ENCODE peak calls at places on chromosomes 16 and 17, in eight cellular contexts. One of them, this sample, is unnamed.

GRCh38 chr16:84545114-84545737 is 40.8 kb upstream of the MEAK7 start:
- DNase-seq in mammary epithelial cell: no peak
- DNase-seq in ovary: no peak
- DNase-seq in K562: no peak
- DNase-seq in Peyer's patch: no peak
- DNase-seq in psoas muscle: no peak
- DNase-seq in esophagus squamous epithelium: no peak
- DNase-seq in fibroblast of lung: no peak
- DNase-seq in this sample: no peak

GRCh38 chr17:81323083-81323369 is 27.9 kb upstream of the SLC38A10 start:
- DNase-seq in psoas muscle: no peak
- DNase-seq in ovary: no peak
- DNase-seq in fibroblast of lung: no peak
- DNase-seq in K562: no peak
- DNase-seq in Peyer's patch: no peak
- DNase-seq in esophagus squamous epithelium: no peak
- DNase-seq in mammary epithelial cell: no peak
- DNase-seq in this sample: no peak

GRCh38 chr17:61862105-61862574 is 1.2 kb downstream of the BRIP1 start:
- DNase-seq in K562: no peak
- DNase-seq in esophagus squamous epithelium: no peak
- DNase-seq in ovary: no peak
- DNase-seq in fibroblast of lung: peak; percentile 57
- DNase-seq in Peyer's patch: no peak
- DNase-seq in mammary epithelial cell: peak; percentile 50
- DNase-seq in psoas muscle: no peak
- DNase-seq in this sample: peak; percentile 74

GRCh38 chr17:39663688-39664580 is 1.2 kb upstream of the TCAP start:
- DNase-seq in K562: peak; percentile 73
- DNase-seq in esophagus squamous epithelium: no peak
- DNase-seq in Peyer's patch: no peak
- DNase-seq in fibroblast of lung: no peak
- DNase-seq in mammary epithelial cell: no peak
- DNase-seq in psoas muscle: no peak
- DNase-seq in ovary: no peak
- DNase-seq in this sample: no peak

GRCh38 chr17:63707151-63707550 is 7.2 kb upstream of the LIMD2 start:
- DNase-seq in mammary epithelial cell: no peak
- DNase-seq in psoas muscle: no peak
- DNase-seq in Peyer's patch: no peak
- DNase-seq in ovary: no peak
- DNase-seq in esophagus squamous epithelium: no peak
- DNase-seq in K562: no peak
- DNase-seq in fibroblast of lung: no peak
- DNase-seq in this sample: no peak

GRCh38 chr16:89179148-89179484 is 7.6 kb downstream of the CDH15 start:
- DNase-seq in psoas muscle: no peak
- DNase-seq in ovary: no peak
- DNase-seq in mammary epithelial cell: no peak
- DNase-seq in esophagus squamous epithelium: no peak
- DNase-seq in fibroblast of lung: no peak
- DNase-seq in K562: no peak
- DNase-seq in Peyer's patch: no peak
- DNase-seq in this sample: no peak

GRCh38 chr17:3963214-3964201 is 729 bp downstream of the ATP2A3 start:
- DNase-seq in mammary epithelial cell: no peak
- DNase-seq in K562: peak; percentile 32
- DNase-seq in psoas muscle: no peak
- DNase-seq in fibroblast of lung: no peak
- DNase-seq in ovary: no peak
- DNase-seq in esophagus squamous epithelium: peak; percentile 57
- DNase-seq in Peyer's patch: peak; percentile 97
- DNase-seq in this sample: no peak

GRCh38 chr16:71358464-71359031 is at the start of gene CALB2:
- DNase-seq in Peyer's patch: peak; percentile 50
- DNase-seq in K562: peak; percentile 87
- DNase-seq in ovary: peak; percentile 41
- DNase-seq in esophagus squamous epithelium: no peak
- DNase-seq in psoas muscle: peak; percentile 71
- DNase-seq in fibroblast of lung: peak; percentile 28
- DNase-seq in mammary epithelial cell: peak; percentile 51
- DNase-seq in this sample: no peak

GRCh38 chr16:12575288-12575687 is 228.4 kb downstream of the CPPED1 start:
- DNase-seq in ovary: no peak
- DNase-seq in fibroblast of lung: no peak
- DNase-seq in mammary epithelial cell: no peak
- DNase-seq in Peyer's patch: no peak
- DNase-seq in K562: no peak
- DNase-seq in psoas muscle: no peak
- DNase-seq in esophagus squamous epithelium: no peak
- DNase-seq in this sample: no peak

GRCh38 chr17:1545618-1546017 is 17.0 kb downstream of the PITPNA start:
- DNase-seq in psoas muscle: no peak
- DNase-seq in mammary epithelial cell: peak; percentile 56
- DNase-seq in fibroblast of lung: no peak
- DNase-seq in Peyer's patch: no peak
- DNase-seq in ovary: no peak
- DNase-seq in esophagus squamous epithelium: no peak
- DNase-seq in K562: no peak
- DNase-seq in this sample: peak; percentile 17

GRCh38 chr17:60392845-60393702 is 1.1 kb upstream of the USP32 start:
- DNase-seq in Peyer's patch: peak; percentile 48
- DNase-seq in mammary epithelial cell: peak; percentile 52
- DNase-seq in ovary: peak; percentile 17
- DNase-seq in esophagus squamous epithelium: no peak
- DNase-seq in K562: no peak
- DNase-seq in fibroblast of lung: peak; percentile 73
- DNase-seq in psoas muscle: peak; percentile 23
- DNase-seq in this sample: peak; percentile 47

GRCh38 chr16:12587646-12588277 is 215.9 kb downstream of the CPPED1 start:
- DNase-seq in K562: no peak
- DNase-seq in psoas muscle: no peak
- DNase-seq in Peyer's patch: no peak
- DNase-seq in ovary: no peak
- DNase-seq in esophagus squamous epithelium: no peak
- DNase-seq in fibroblast of lung: no peak
- DNase-seq in mammary epithelial cell: no peak
- DNase-seq in this sample: no peak

GRCh38 chr16:29192329-29193247 is 207.7 kb downstream of the LAT start:
- DNase-seq in ovary: no peak
- DNase-seq in mammary epithelial cell: no peak
- DNase-seq in K562: peak; percentile 35
- DNase-seq in Peyer's patch: no peak
- DNase-seq in fibroblast of lung: no peak
- DNase-seq in psoas muscle: no peak
- DNase-seq in esophagus squamous epithelium: no peak
- DNase-seq in this sample: no peak

GRCh38 chr17:67531291-67531690 is 154.2 kb downstream of the PITPNC1 start:
- DNase-seq in Peyer's patch: no peak
- DNase-seq in ovary: no peak
- DNase-seq in psoas muscle: no peak
- DNase-seq in esophagus squamous epithelium: no peak
- DNase-seq in mammary epithelial cell: no peak
- DNase-seq in fibroblast of lung: peak; percentile 19
- DNase-seq in K562: no peak
- DNase-seq in this sample: no peak

DNA sequence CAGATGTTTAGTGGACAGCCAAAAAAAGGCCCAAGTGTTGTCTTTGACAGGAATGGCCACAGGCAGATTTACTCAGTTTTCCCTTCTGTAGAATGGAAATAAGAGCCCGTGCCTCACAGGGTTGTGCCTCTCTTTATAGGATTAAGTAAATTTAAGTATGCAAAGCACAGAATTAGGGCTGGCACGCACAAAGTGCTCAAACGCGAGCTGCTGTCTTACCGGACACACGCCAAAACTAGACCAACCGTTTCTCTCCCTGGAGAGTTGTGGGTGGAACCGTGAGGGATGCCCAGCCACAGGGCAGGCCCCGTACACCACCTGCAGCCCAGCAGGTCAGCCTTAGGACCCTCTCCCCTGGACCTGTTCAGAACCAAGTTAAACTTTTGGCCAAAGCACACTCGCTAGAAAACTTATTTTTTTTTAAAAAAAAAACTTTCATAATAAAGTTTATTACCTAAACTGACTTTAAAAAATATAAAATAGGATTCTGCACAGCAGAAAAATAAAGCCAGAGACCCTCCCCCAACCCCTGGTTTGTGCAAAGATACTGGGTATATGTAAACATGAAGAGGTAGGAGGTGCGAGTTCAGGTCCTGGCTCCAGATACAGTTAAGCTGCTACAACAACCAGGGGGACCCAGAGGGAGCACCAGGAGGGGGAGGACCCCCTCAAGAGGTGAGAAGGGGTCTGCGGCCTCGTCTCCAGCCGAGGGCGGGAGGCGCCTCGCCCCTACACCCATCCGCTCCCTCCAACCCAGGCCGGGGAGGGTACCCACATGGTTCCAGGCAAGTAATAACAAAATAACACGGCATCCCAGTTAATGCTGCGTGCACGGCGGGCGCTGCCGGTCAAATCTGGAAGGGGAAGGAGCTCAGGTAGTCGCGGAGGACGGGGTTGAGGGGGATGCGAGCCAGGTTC is 1.8 kb downstream of the SOCS1 start:
- DNase-seq in esophagus squamous epithelium: no peak
- DNase-seq in ovary: no peak
- DNase-seq in Peyer's patch: no peak
- DNase-seq in mammary epithelial cell: no peak
- DNase-seq in K562: peak; percentile 29
- DNase-seq in psoas muscle: no peak
- DNase-seq in fibroblast of lung: no peak
- DNase-seq in this sample: no peak
- TF ChIP-seq CTCF in esophagus squamous epithelium: no peak
- TF ChIP-seq CTCF in ovary: no peak
- TF ChIP-seq CTCF in Peyer's patch: no peak
- TF ChIP-seq CTCF in mammary epithelial cell: no peak
- TF ChIP-seq CTCF in K562: no peak
- TF ChIP-seq CTCF in psoas muscle: no peak
- TF ChIP-seq CTCF in fibroblast of lung: no peak
- TF ChIP-seq CTCF in this sample: no peak

GRCh38 chr17:28675485-28675884 is 13.5 kb downstream of the SUPT6H start:
- DNase-seq in esophagus squamous epithelium: no peak
- DNase-seq in Peyer's patch: no peak
- DNase-seq in K562: no peak
- DNase-seq in psoas muscle: no peak
- DNase-seq in fibroblast of lung: no peak
- DNase-seq in mammary epithelial cell: no peak
- DNase-seq in ovary: no peak
- DNase-seq in this sample: no peak

GRCh38 chr17:28665994-28666393 is 4.0 kb downstream of the SUPT6H start:
- DNase-seq in fibroblast of lung: no peak
- DNase-seq in ovary: no peak
- DNase-seq in K562: no peak
- DNase-seq in esophagus squamous epithelium: no peak
- DNase-seq in psoas muscle: no peak
- DNase-seq in Peyer's patch: no peak
- DNase-seq in mammary epithelial cell: no peak
- DNase-seq in this sample: no peak

GRCh38 chr17:28667870-28668269 is 5.9 kb downstream of the SUPT6H start:
- DNase-seq in Peyer's patch: no peak
- DNase-seq in ovary: no peak
- DNase-seq in esophagus squamous epithelium: no peak
- DNase-seq in psoas muscle: no peak
- DNase-seq in K562: no peak
- DNase-seq in mammary epithelial cell: no peak
- DNase-seq in fibroblast of lung: no peak
- DNase-seq in this sample: no peak

DNA sequence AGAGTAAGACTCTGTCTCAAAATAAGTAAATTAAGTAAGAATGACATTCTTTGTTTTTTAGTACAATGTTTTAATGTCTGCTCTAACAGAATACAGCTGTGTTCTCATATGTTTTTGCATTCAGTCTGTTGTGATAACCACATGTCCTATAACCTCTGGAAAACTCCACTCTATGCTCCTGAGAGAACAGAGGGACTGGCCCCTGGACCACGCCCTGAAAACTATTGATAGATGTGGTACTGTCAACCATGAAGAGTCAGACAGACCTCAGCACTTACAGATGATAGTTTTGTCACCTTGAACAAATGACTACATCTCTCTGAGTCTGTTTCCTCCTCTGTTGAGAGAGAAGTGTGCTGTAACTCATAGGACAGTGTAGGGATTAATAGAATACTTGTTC is 7.9 kb downstream of the SUPT6H start:
- DNase-seq in K562: no peak
- DNase-seq in ovary: no peak
- DNase-seq in Peyer's patch: no peak
- DNase-seq in psoas muscle: no peak
- DNase-seq in esophagus squamous epithelium: no peak
- DNase-seq in fibroblast of lung: no peak
- DNase-seq in mammary epithelial cell: no peak
- DNase-seq in this sample: no peak
- H3K4me3 ChIP-seq in K562: no peak overlapping the region
- H3K4me3 ChIP-seq in ovary: no peak overlapping the region
- H3K4me3 ChIP-seq in Peyer's patch: no peak overlapping the region
- H3K4me3 ChIP-seq in psoas muscle: no peak overlapping the region
- H3K4me3 ChIP-seq in esophagus squamous epithelium: no peak overlapping the region
- H3K4me3 ChIP-seq in fibroblast of lung: no peak overlapping the region
- H3K4me3 ChIP-seq in mammary epithelial cell: no peak overlapping the region
- H3K4me3 ChIP-seq in this sample: no peak overlapping the region

GRCh38 chr17:82375359-82376041 is 3.9 kb downstream of the UTS2R start:
- DNase-seq in esophagus squamous epithelium: no peak
- DNase-seq in mammary epithelial cell: no peak
- DNase-seq in fibroblast of lung: no peak
- DNase-seq in psoas muscle: no peak
- DNase-seq in K562: no peak
- DNase-seq in ovary: no peak
- DNase-seq in Peyer's patch: no peak
- DNase-seq in this sample: no peak

GRCh38 chr17:82373731-82374625 is 2.4 kb downstream of the UTS2R start:
- DNase-seq in Peyer's patch: no peak
- DNase-seq in esophagus squamous epithelium: no peak
- DNase-seq in ovary: no peak
- DNase-seq in K562: no peak
- DNase-seq in psoas muscle: no peak
- DNase-seq in mammary epithelial cell: no peak
- DNase-seq in fibroblast of lung: no peak
- DNase-seq in this sample: no peak

GRCh38 chr17:82374626-82375331 is 3.2 kb downstream of the UTS2R start:
- DNase-seq in Peyer's patch: no peak
- DNase-seq in psoas muscle: no peak
- DNase-seq in fibroblast of lung: no peak
- DNase-seq in K562: no peak
- DNase-seq in ovary: no peak
- DNase-seq in esophagus squamous epithelium: no peak
- DNase-seq in mammary epithelial cell: no peak
- DNase-seq in this sample: no peak

GRCh38 chr17:82377924-82378740 is 6.6 kb downstream of the UTS2R start:
- DNase-seq in Peyer's patch: no peak
- DNase-seq in K562: no peak
- DNase-seq in esophagus squamous epithelium: no peak
- DNase-seq in ovary: no peak
- DNase-seq in psoas muscle: no peak
- DNase-seq in fibroblast of lung: no peak
- DNase-seq in mammary epithelial cell: no peak
- DNase-seq in this sample: no peak

GRCh38 chr17:82376042-82376730 is 4.6 kb downstream of the UTS2R start:
- DNase-seq in Peyer's patch: no peak
- DNase-seq in mammary epithelial cell: no peak
- DNase-seq in psoas muscle: no peak
- DNase-seq in K562: no peak
- DNase-seq in esophagus squamous epithelium: no peak
- DNase-seq in fibroblast of lung: no peak
- DNase-seq in ovary: no peak
- DNase-seq in this sample: no peak
- H3K27me3 ChIP-seq in Peyer's patch: no peaks in the 10 kb centered on the region
- H3K27me3 ChIP-seq in mammary epithelial cell: peaks cover 34% of the 10 kb centered on the region
- H3K27me3 ChIP-seq in psoas muscle: peaks cover 77% of the 10 kb centered on the region
- H3K27me3 ChIP-seq in K562: no peaks in the 10 kb centered on the region
- H3K27me3 ChIP-seq in esophagus squamous epithelium: peaks cover 12% of the 10 kb centered on the region
- H3K27me3 ChIP-seq in fibroblast of lung: peaks cover 37% of the 10 kb centered on the region
- H3K27me3 ChIP-seq in ovary: peaks cover 6% of the 10 kb centered on the region
- H3K27me3 ChIP-seq in this sample: peaks cover 30% of the 10 kb centered on the region

GRCh38 chr17:31533546-31534155 is 142.2 kb downstream of the RAB11FIP4 start:
- DNase-seq in fibroblast of lung: peak; percentile 85
- DNase-seq in psoas muscle: no peak
- DNase-seq in K562: peak; percentile 76
- DNase-seq in esophagus squamous epithelium: no peak
- DNase-seq in ovary: peak; percentile 57
- DNase-seq in Peyer's patch: peak; percentile 52
- DNase-seq in mammary epithelial cell: peak; percentile 69
- DNase-seq in this sample: peak; percentile 82
- TF ChIP-seq CTCF in fibroblast of lung: peak; percentile 18
- TF ChIP-seq CTCF in psoas muscle: peak; percentile 18
- TF ChIP-seq CTCF in K562: peak; percentile 55
- TF ChIP-seq CTCF in esophagus squamous epithelium: no peak
- TF ChIP-seq CTCF in ovary: no peak
- TF ChIP-seq CTCF in Peyer's patch: no peak
- TF ChIP-seq CTCF in mammary epithelial cell: peak; percentile 4
- TF ChIP-seq CTCF in this sample: peak; percentile 27